ENCODE peak calls at places on chromosomes 11 and 22, in seven cellular contexts. B, J, M, G, I, O and Z are unnamed samples. For H3K27me3, the result is how much of the 10 kb centered on the place peaks cover.

GRCh38 chr11:132134322-132134721 is 763.9 kb downstream of the NTM start:
- DNase-seq in B (no peak), J (peak), M (no peak), G (peak), I (peak), O (peak), Z (no peak)

GRCh38 chr11:66607126-66607834 is 9.2 kb upstream of the RBM14 start:
- DNase-seq in B (no peak), J (peak), M (no peak), G (no peak), I (peak), O (peak), Z (no peak)

GRCh38 chr11:110801328-110801727 is 89.1 kb upstream of the ARHGAP20 start:
- DNase-seq in B (no peak), J (no peak), M (no peak), G (no peak), I (no peak), O (no peak), Z (peak)

GRCh38 chr11:132278801-132279574 is 908.6 kb downstream of the NTM start:
- DNase-seq in B (no peak), J (peak), M (peak), G (peak), I (peak), O (peak), Z (peak)

GRCh38 chr11:110432713-110433392 is 3.1 kb downstream of the FDX1 start:
- DNase-seq in B (no peak), J (peak), M (peak), G (peak), I (no peak), O (no peak), Z (peak)

GRCh38 chr11:128552783-128553661 is 34.3 kb downstream of the ETS1 start:
- DNase-seq in B (no peak), J (peak), M (peak), G (peak), I (peak), O (peak), Z (no peak)

GRCh38 chr11:43920598-43921419 is 21.6 kb upstream of the C11orf96 start:
- DNase-seq in B (no peak), J (peak), M (no peak), G (peak), I (peak), O (peak), Z (peak)

GRCh38 chr11:95279921-95280861 is 49.2 kb upstream of the SESN3 start:
- DNase-seq in B (no peak), J (no peak), M (no peak), G (peak), I (peak), O (peak), Z (no peak)

GRCh38 chr11:71241721-71242259 is 10.6 kb downstream of the SHANK2 start:
- DNase-seq in B (no peak), J (no peak), M (no peak), G (peak), I (no peak), O (no peak), Z (no peak)

GRCh38 chr11:110921742-110922200 is 209.5 kb upstream of the ARHGAP20 start:
- DNase-seq in B (no peak), J (peak), M (peak), G (no peak), I (no peak), O (peak), Z (no peak)

GRCh38 chr11:444397-445144 is 2.8 kb upstream of the ANO9 start:
- DNase-seq in B (no peak), J (peak), M (no peak), G (peak), I (peak), O (peak), Z (no peak)

GRCh38 chr11:134587345-134587744 is 175.3 kb upstream of the B3GAT1 start:
- DNase-seq in B (no peak), J (no peak), M (no peak), G (no peak), I (no peak), O (no peak), Z (no peak)

GRCh38 chr11:1226226-1226961 is 3.5 kb downstream of the MUC5B start:
- DNase-seq in B (no peak), J (no peak), M (peak), G (no peak), I (no peak), O (no peak), Z (no peak)

GRCh38 chr22:22721681-22722309 is 77.4 kb downstream of the GGTLC2 start:
- DNase-seq in B (no peak), J (peak), M (no peak), G (peak), I (peak), O (peak), Z (no peak)

GRCh38 chr11:101880208-101880607 is 34.6 kb upstream of the CEP126 start:
- DNase-seq in B (no peak), J (peak), M (peak), G (peak), I (peak), O (peak), Z (peak)

GRCh38 chr11:122486793-122487495 is 168.6 kb upstream of the UBASH3B start:
- DNase-seq in B (peak), J (no peak), M (peak), G (peak), I (peak), O (peak), Z (peak)

GRCh38 chr11:1228921-1229451 is 6.1 kb downstream of the MUC5B start:
- DNase-seq in B (no peak), J (no peak), M (no peak), G (no peak), I (no peak), O (no peak), Z (no peak)

GRCh38 chr11:92550411-92550810 is 325.8 kb downstream of the FAT3 start:
- DNase-seq in B (peak), J (no peak), M (peak), G (no peak), I (no peak), O (no peak), Z (no peak)

GRCh38 chr22:41939981-41940852 is 6.7 kb downstream of the CENPM start:
- DNase-seq in B (no peak), J (no peak), M (no peak), G (peak), I (no peak), O (no peak), Z (no peak)

GRCh38 chr11:61345170-61345610 is 12.2 kb downstream of the TKFC start:
- DNase-seq in B (no peak), J (no peak), M (no peak), G (no peak), I (no peak), O (no peak), Z (no peak)

GRCh38 chr11:94452988-94453387 is 40.7 kb downstream of the MRE11 start:
- DNase-seq in B (no peak), J (no peak), M (no peak), G (no peak), I (no peak), O (no peak), Z (no peak)

GRCh38 chr11:18696638-18697225 is 1.8 kb upstream of the TMEM86A start:
- DNase-seq in B (no peak), J (no peak), M (no peak), G (peak), I (peak), O (peak), Z (no peak)

GRCh38 chr11:115423728-115424459 is 80.3 kb downstream of the CADM1 start:
- DNase-seq in B (no peak), J (no peak), M (no peak), G (no peak), I (no peak), O (no peak), Z (no peak)

GRCh38 chr11:62497132-62497915 is 49.3 kb downstream of the AHNAK start:
- DNase-seq in B (no peak), J (peak), M (peak), G (peak), I (peak), O (peak), Z (peak)

GRCh38 chr11:102783720-102784119 is 3.3 kb upstream of the MMP10 start:
- DNase-seq in B (no peak), J (no peak), M (no peak), G (no peak), I (peak), O (no peak), Z (no peak)

GRCh38 chr11:62928011-62928410 is 6.8 kb upstream of the CHRM1 start:
- DNase-seq in B (no peak), J (no peak), M (peak), G (no peak), I (no peak), O (no peak), Z (no peak)

GRCh38 chr22:24244144-24244787 is 616 bp downstream of the GGT5 start:
- DNase-seq in B (no peak), J (peak), M (no peak), G (peak), I (no peak), O (peak), Z (peak)

GRCh38 chr11:117879516-117880480 is 3.3 kb upstream of the FXYD6 start:
- DNase-seq in B (no peak), J (no peak), M (no peak), G (no peak), I (no peak), O (no peak), Z (no peak)

GRCh38 chr11:102192349-102193066 is 82.3 kb downstream of the YAP1 start:
- DNase-seq in B (no peak), J (no peak), M (no peak), G (peak), I (no peak), O (no peak), Z (no peak)

GRCh38 chr22:34111210-34111824 is 191.0 kb upstream of the LARGE1 start:
- DNase-seq in B (peak), J (peak), M (peak), G (peak), I (peak), O (peak), Z (no peak)

GRCh38 chr11:73334244-73335203 is 26.4 kb downstream of the ARHGEF17 start:
- DNase-seq in B (no peak), J (peak), M (peak), G (peak), I (peak), O (peak), Z (peak)

GRCh38 chr11:73333173-73333572 is 25.1 kb downstream of the ARHGEF17 start:
- DNase-seq in B (no peak), J (no peak), M (no peak), G (no peak), I (no peak), O (no peak), Z (no peak)

GRCh38 chr11:73331138-73331916 is 23.3 kb downstream of the ARHGEF17 start:
- DNase-seq in B (peak), J (peak), M (peak), G (peak), I (no peak), O (no peak), Z (no peak)

GRCh38 chr11:73335204-73335923 is 27.3 kb downstream of the ARHGEF17 start:
- DNase-seq in B (peak), J (peak), M (peak), G (peak), I (peak), O (peak), Z (peak)

DNA sequence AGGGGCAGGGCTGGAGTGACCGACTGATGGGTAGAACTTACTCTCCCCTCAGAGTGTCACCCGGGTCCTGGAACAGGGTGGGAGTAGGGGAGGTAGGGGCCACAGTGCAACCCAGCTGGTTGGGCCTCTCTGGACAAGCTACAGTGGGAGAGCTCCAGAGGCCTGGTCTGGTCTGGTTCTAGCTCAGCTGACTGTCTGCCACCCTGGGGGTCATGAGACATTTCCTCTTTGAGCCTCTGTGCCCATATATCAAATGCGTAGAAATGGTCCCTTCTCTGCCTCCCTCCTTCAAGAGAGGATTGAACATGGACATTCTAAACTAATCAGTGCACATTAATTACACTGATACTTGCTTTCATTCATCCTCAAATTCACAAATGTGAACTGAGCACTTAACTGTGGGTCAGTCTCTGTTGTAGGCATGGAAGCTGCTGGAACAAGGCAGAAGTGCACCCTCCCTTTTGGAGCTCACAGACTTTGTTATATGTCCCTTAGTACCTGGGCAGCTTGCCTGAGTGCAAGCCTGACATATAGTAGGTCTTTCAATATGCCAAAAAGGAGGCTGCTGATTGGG is 25.6 kb downstream of the ARHGEF17 start:
- DNase-seq in B (no peak), J (no peak), M (no peak), G (peak), I (no peak), O (no peak), Z (peak)
- H3K4me2 ChIP-seq in B (no peak), J (peak), M (peak), G (peak), I (no peak), O (no peak), Z (no peak)

DNA sequence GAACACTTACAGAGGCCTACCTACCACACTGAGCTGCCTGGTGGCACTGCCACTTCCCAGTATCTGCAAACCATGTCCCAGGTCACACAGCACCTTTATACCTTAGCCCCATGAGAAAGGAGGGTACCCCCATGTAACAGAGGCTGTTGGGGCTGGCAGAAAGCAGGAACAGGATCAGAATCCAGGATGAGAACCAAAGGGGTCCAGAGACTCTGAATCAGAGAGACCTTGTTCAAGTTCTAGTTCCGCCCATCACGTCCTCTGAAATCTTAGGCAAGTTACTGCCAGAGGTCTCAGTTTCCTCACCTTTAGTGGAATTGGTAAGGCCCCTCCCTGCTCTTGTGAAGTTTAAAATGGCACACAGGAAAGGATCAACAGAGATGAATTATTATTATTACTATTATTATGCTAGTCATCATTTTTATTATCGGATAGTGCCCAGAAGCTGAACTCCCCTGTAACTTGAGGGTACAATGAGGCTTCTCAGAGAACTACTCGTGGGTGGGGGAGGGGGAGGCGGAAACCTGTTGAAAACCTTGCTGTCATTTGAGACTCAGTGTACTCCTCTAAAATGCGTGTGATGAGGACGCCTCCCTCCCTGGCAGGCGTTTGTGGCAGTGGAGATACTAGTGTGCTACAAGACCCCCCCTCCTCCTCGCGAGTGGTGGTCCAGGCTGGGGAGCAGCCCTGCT is 9.3 kb downstream of the SELENOM start:
- DNase-seq in B (no peak), J (no peak), M (no peak), G (no peak), I (no peak), O (no peak), Z (no peak)
- H3K27me3 ChIP-seq in B (under half), J (under half), M (under half), G (under half), I (under half), O (under half), Z (under half)

GRCh38 chr22:48660795-48661740 is 1166.6 kb downstream of the BRD1 start:
- DNase-seq in B (no peak), J (no peak), M (peak), G (no peak), I (no peak), O (no peak), Z (no peak)

GRCh38 chr22:48659393-48659792 is 1168.3 kb downstream of the BRD1 start:
- DNase-seq in B (no peak), J (no peak), M (no peak), G (no peak), I (no peak), O (no peak), Z (no peak)

GRCh38 chr22:48661984-48662383 is 1165.7 kb downstream of the BRD1 start:
- DNase-seq in B (no peak), J (no peak), M (no peak), G (no peak), I (no peak), O (no peak), Z (no peak)

GRCh38 chr22:48658871-48659270 is 1168.8 kb downstream of the BRD1 start:
- DNase-seq in B (no peak), J (no peak), M (no peak), G (no peak), I (no peak), O (no peak), Z (no peak)

DNA sequence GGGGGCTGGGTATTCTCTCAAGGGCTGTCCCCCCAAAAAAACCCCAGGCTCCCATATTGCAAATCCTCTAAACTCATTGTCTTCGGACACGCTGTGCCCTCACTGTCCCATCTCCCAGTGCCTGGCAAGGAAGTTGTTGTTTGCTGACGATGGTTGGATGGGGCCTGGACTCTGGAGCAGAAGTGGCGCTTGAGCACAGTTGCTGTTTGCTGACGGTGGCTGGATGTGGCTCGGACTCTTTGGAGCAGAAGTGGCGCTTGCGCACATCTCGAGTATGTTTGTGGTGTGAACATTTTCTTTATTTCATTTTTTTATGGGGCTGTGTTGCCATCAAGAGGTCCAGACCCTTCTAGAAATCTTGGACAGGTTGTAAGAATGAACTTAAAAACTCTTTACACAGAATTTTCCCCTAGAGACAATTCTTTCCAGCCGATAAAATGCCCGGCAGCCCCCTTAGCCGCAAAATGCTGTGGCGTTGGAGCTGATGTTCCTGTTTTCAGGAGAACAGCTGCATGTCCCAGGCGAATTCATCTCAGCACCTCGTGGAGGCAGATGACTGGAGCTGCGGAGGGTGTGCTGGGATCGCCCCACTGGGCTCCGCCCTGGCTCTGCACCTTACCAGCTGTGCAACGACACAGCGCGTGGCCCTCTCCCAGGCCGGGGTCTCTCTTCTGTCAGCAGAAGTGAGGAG is 1167.4 kb downstream of the BRD1 start:
- DNase-seq in B (no peak), J (no peak), M (no peak), G (no peak), I (no peak), O (no peak), Z (no peak)
- H3K4me2 ChIP-seq in B (no peak), J (no peak), M (no peak), G (no peak), I (no peak), O (no peak), Z (no peak)

GRCh38 chr22:50088096-50088495 is 1.7 kb upstream of the MOV10L1 start:
- DNase-seq in B (no peak), J (no peak), M (no peak), G (no peak), I (no peak), O (no peak), Z (no peak)

GRCh38 chr22:50089231-50090140 is at the start of gene MOV10L1:
- DNase-seq in B (no peak), J (peak), M (no peak), G (no peak), I (no peak), O (peak), Z (peak)

GRCh38 chr22:50090141-50090714 is 422 bp downstream of the MOV10L1 start:
- DNase-seq in B (no peak), J (no peak), M (no peak), G (no peak), I (no peak), O (no peak), Z (no peak)

GRCh38 chr22:50091092-50091491 is 1.3 kb downstream of the MOV10L1 start:
- DNase-seq in B (no peak), J (no peak), M (no peak), G (no peak), I (no peak), O (no peak), Z (no peak)

DNA sequence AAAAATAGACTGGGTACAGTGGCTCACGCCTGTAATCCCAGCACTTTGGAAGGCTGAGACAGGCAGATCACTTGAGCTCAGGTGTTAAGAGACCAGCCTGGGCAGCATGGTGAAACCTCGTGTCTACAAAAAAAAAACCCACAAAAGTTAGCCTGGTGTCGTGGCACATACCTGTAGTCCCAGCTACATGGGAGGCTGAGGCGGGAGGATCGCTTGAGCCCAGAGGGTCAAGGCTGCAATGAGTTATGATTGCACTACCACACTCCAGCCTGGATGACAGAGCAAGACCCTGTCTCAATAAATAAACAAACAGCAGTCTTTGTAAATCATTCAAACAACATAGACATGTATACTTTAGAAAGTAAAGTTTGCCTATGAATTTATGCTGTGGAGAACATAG is 2.5 kb downstream of the MOV10L1 start:
- DNase-seq in B (no peak), J (no peak), M (no peak), G (no peak), I (no peak), O (no peak), Z (no peak)
- H3K27me3 ChIP-seq in B (under half), J (under half), M (under half), G (under half), I (under half), O (under half), Z (under half)

GRCh38 chr11:38095268-38095667 is 1497.2 kb upstream of the RAG2 start:
- DNase-seq in B (no peak), J (no peak), M (no peak), G (no peak), I (no peak), O (no peak), Z (no peak)
- H3K4me2 ChIP-seq in B (no peak), J (no peak), M (no peak), G (no peak), I (no peak), O (no peak), Z (no peak)

DNA sequence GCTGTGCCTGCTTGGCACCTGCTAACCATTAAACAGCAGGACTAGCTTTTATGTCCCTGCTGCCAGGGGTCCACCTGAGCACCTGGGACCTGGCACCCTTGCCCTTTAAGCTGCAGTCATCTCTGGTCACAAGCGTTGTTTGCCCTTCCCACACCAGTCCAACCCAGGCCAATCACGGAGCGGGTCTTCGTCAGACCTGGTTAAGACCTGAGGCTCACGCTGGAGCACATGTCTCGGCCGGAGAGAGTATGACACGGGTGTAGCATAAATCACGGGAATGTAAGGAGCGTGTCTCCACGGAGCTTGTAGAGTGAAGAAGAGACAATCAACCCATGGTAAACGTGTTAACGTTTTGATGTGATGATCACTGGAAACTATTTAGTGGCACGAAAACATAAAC is 847.3 kb downstream of the BRD1 start:
- DNase-seq in B (no peak), J (no peak), M (no peak), G (no peak), I (no peak), O (no peak), Z (no peak)
- H3K27me3 ChIP-seq in B (under half), J (under half), M (under half), G (under half), I (under half), O (under half), Z (under half)